ENCODE peak calls at places on chromosomes 2 and 18, in five cellular contexts. One of them, this sample, is unnamed.

GRCh38 chr2:150409196-150409595 is 78.3 kb downstream of the RND3 start:
- DNase-seq in A549: no peak
- DNase-seq in uterus: no peak
- DNase-seq in H54: no peak
- DNase-seq in NB4: no peak
- DNase-seq in this sample: no peak

GRCh38 chr2:164538250-164538866 is 82.9 kb downstream of the GRB14 start:
- DNase-seq in A549: peak; percentile 52
- DNase-seq in uterus: no peak
- DNase-seq in H54: peak; percentile 26
- DNase-seq in NB4: peak; percentile 52
- DNase-seq in this sample: no peak

GRCh38 chr2:74499269-74499939 is at the start of gene LBX2:
- DNase-seq in A549: no peak
- DNase-seq in uterus: no peak
- DNase-seq in H54: no peak
- DNase-seq in NB4: no peak
- DNase-seq in this sample: peak; percentile 39

GRCh38 chr2:84964406-84965191 is 6.4 kb upstream of the KCMF1 start:
- DNase-seq in A549: no peak
- DNase-seq in uterus: no peak
- DNase-seq in H54: no peak
- DNase-seq in NB4: no peak
- DNase-seq in this sample: no peak

GRCh38 chr2:8438996-8439395 is 242.9 kb upstream of the ID2 start:
- DNase-seq in A549: no peak
- DNase-seq in uterus: no peak
- DNase-seq in H54: no peak
- DNase-seq in NB4: no peak
- DNase-seq in this sample: no peak

GRCh38 chr2:16362611-16363010 is 303.0 kb downstream of the CYRIA start:
- DNase-seq in A549: no peak
- DNase-seq in uterus: no peak
- DNase-seq in H54: no peak
- DNase-seq in NB4: no peak
- DNase-seq in this sample: no peak

GRCh38 chr2:178219247-178219646 is 24.9 kb downstream of the OSBPL6 start:
- DNase-seq in A549: no peak
- DNase-seq in uterus: no peak
- DNase-seq in H54: no peak
- DNase-seq in NB4: no peak
- DNase-seq in this sample: no peak

GRCh38 chr2:67797801-67798535 is 264.8 kb downstream of the C1D start:
- DNase-seq in A549: no peak
- DNase-seq in uterus: no peak
- DNase-seq in H54: no peak
- DNase-seq in NB4: no peak
- DNase-seq in this sample: no peak

GRCh38 chr2:75641587-75641986 is 5.0 kb upstream of the MRPL19 start:
- DNase-seq in A549: no peak
- DNase-seq in uterus: no peak
- DNase-seq in H54: no peak
- DNase-seq in NB4: no peak
- DNase-seq in this sample: no peak

GRCh38 chr2:213279961-213280360 is 4.3 kb upstream of the SPAG16 start:
- DNase-seq in A549: no peak
- DNase-seq in uterus: peak; percentile 28
- DNase-seq in H54: no peak
- DNase-seq in NB4: no peak
- DNase-seq in this sample: no peak

GRCh38 chr2:223696719-223697118 is 94.6 kb upstream of the SCG2 start:
- DNase-seq in A549: peak; percentile 79
- DNase-seq in uterus: no peak
- DNase-seq in H54: no peak
- DNase-seq in NB4: no peak
- DNase-seq in this sample: no peak

GRCh38 chr2:104790100-104790811 is 63.7 kb upstream of the POU3F3 start:
- DNase-seq in A549: no peak
- DNase-seq in uterus: no peak
- DNase-seq in H54: no peak
- DNase-seq in NB4: no peak
- DNase-seq in this sample: peak; percentile 23

GRCh38 chr2:71468279-71469015 is 15.1 kb downstream of the DYSF start:
- DNase-seq in A549: no peak
- DNase-seq in uterus: no peak
- DNase-seq in H54: no peak
- DNase-seq in NB4: no peak
- DNase-seq in this sample: no peak

GRCh38 chr2:155442755-155443372 is 744.4 kb downstream of the KCNJ3 start:
- DNase-seq in A549: no peak
- DNase-seq in uterus: no peak
- DNase-seq in H54: no peak
- DNase-seq in NB4: no peak
- DNase-seq in this sample: no peak

GRCh38 chr2:221477697-221478096 is 94.4 kb downstream of the EPHA4 start:
- DNase-seq in A549: no peak
- DNase-seq in uterus: no peak
- DNase-seq in H54: no peak
- DNase-seq in NB4: no peak
- DNase-seq in this sample: no peak

GRCh38 chr2:65637061-65637460 is 204.7 kb upstream of the SPRED2 start:
- DNase-seq in A549: no peak
- DNase-seq in uterus: no peak
- DNase-seq in H54: no peak
- DNase-seq in NB4: no peak
- DNase-seq in this sample: no peak

GRCh38 chr2:75646090-75646582 is 447 bp upstream of the MRPL19 start:
- DNase-seq in A549: peak; percentile 21
- DNase-seq in uterus: no peak
- DNase-seq in H54: no peak
- DNase-seq in NB4: no peak
- DNase-seq in this sample: no peak

GRCh38 chr2:160432633-160433032 is 61.0 kb downstream of the RBMS1 start:
- DNase-seq in A549: peak; percentile 35
- DNase-seq in uterus: no peak
- DNase-seq in H54: peak; percentile 44
- DNase-seq in NB4: no peak
- DNase-seq in this sample: no peak

GRCh38 chr2:20282916-20283592 is 58.1 kb upstream of the SDC1 start:
- DNase-seq in A549: no peak
- DNase-seq in uterus: peak; percentile 65
- DNase-seq in H54: no peak
- DNase-seq in NB4: no peak
- DNase-seq in this sample: peak; percentile 46

GRCh38 chr2:48175254-48175653 is 269.0 kb upstream of the FBXO11 start:
- DNase-seq in A549: peak; percentile 10
- DNase-seq in uterus: no peak
- DNase-seq in H54: peak; percentile 12
- DNase-seq in NB4: no peak
- DNase-seq in this sample: no peak

GRCh38 chr2:234306426-234307173 is 190.3 kb downstream of the ARL4C start:
- DNase-seq in A549: no peak
- DNase-seq in uterus: no peak
- DNase-seq in H54: no peak
- DNase-seq in NB4: no peak
- DNase-seq in this sample: no peak

GRCh38 chr2:158507141-158507540 is 50.4 kb downstream of the PKP4 start:
- DNase-seq in A549: no peak
- DNase-seq in uterus: no peak
- DNase-seq in H54: no peak
- DNase-seq in NB4: no peak
- DNase-seq in this sample: no peak

GRCh38 chr18:58866261-58867232 is 1.9 kb downstream of the ZNF532 start:
- DNase-seq in A549: no peak
- DNase-seq in uterus: no peak
- DNase-seq in H54: no peak
- DNase-seq in NB4: no peak
- DNase-seq in this sample: peak; percentile 54

GRCh38 chr2:33134086-33134763 is 187.5 kb downstream of the LTBP1 start:
- DNase-seq in A549: peak; percentile 72
- DNase-seq in uterus: peak; percentile 71
- DNase-seq in H54: peak; percentile 51
- DNase-seq in NB4: no peak
- DNase-seq in this sample: peak; percentile 51

GRCh38 chr18:80253871-80254492 is 6.7 kb upstream of the PARD6G start:
- DNase-seq in A549: peak; percentile 23
- DNase-seq in uterus: no peak
- DNase-seq in H54: no peak
- DNase-seq in NB4: no peak
- DNase-seq in this sample: peak; percentile 50

GRCh38 chr2:135948642-135949355 is 36.6 kb downstream of the DARS1 start:
- DNase-seq in A549: peak; percentile 69
- DNase-seq in uterus: no peak
- DNase-seq in H54: peak; percentile 9
- DNase-seq in NB4: no peak
- DNase-seq in this sample: no peak

GRCh38 chr2:215499330-215499729 is 63.5 kb upstream of the FN1 start:
- DNase-seq in A549: no peak
- DNase-seq in uterus: no peak
- DNase-seq in H54: no peak
- DNase-seq in NB4: no peak
- DNase-seq in this sample: no peak

GRCh38 chr2:141020346-141020745 is 1110.5 kb downstream of the LRP1B start:
- DNase-seq in A549: no peak
- DNase-seq in uterus: no peak
- DNase-seq in H54: no peak
- DNase-seq in NB4: no peak
- DNase-seq in this sample: no peak

GRCh38 chr2:167289651-167290410 is 401.6 kb downstream of the XIRP2 start:
- DNase-seq in A549: no peak
- DNase-seq in uterus: no peak
- DNase-seq in H54: peak; percentile 9
- DNase-seq in NB4: no peak
- DNase-seq in this sample: no peak

DNA sequence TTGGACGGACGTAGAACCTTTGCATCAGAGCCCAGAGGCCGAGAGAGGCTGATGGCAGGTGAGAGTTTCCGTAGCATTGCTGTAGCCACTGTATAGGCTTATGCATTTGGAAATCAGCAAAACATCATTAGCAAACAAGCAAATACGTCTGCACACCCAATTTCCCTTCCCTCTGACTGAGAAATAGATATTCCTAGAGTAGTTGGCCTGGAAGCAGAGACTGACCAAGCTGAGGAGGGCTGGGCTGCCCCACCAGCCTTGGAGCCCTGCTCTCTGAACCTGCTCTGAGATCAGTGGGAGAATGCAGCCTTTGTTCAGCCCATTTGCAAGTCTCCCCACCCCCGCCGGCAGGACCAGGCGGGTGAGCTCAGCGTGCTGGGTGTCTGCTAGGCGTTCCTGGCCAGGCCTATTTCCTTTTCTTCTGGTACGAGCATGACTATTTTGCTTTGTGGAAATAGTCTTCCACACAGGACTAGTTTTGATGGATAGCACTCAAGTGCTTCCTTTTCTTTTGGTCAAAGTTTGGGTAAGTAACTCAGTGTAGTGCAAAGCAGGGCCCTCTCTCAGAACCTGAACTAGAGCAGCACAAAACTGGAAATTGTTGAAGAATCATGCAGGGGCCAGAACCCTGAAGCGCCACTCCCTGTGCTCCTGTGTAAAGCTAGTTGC is 21.9 kb upstream of the RNF149 start:
- DNase-seq in A549: no peak
- DNase-seq in uterus: no peak
- DNase-seq in H54: no peak
- DNase-seq in NB4: no peak
- DNase-seq in this sample: peak; percentile 80
- TF ChIP-seq POLR2A in A549: no peak
- TF ChIP-seq POLR2A in uterus: no peak
- TF ChIP-seq POLR2A in H54: no peak
- TF ChIP-seq POLR2A in NB4: no peak
- TF ChIP-seq POLR2A in this sample: no peak

GRCh38 chr2:190425221-190425866 is 17.2 kb downstream of the MFSD6 start:
- DNase-seq in A549: no peak
- DNase-seq in uterus: no peak
- DNase-seq in H54: no peak
- DNase-seq in NB4: no peak
- DNase-seq in this sample: no peak
- TF ChIP-seq POLR2A in A549: no peak
- TF ChIP-seq POLR2A in uterus: no peak
- TF ChIP-seq POLR2A in H54: no peak
- TF ChIP-seq POLR2A in NB4: no peak
- TF ChIP-seq POLR2A in this sample: no peak

GRCh38 chr2:27050281-27050995 is 1.0 kb upstream of the AGBL5 start:
- DNase-seq in A549: peak; percentile 97
- DNase-seq in uterus: peak; percentile 96
- DNase-seq in H54: peak; percentile 80
- DNase-seq in NB4: peak; percentile 96
- DNase-seq in this sample: peak; percentile 95
- TF ChIP-seq POLR2A in A549: peak; percentile 97
- TF ChIP-seq POLR2A in uterus: no peak
- TF ChIP-seq POLR2A in H54: peak; percentile 92
- TF ChIP-seq POLR2A in NB4: peak; percentile 21
- TF ChIP-seq POLR2A in this sample: no peak

GRCh38 chr2:127526142-127526939 is at the start of gene IWS1:
- DNase-seq in A549: peak; percentile 97
- DNase-seq in uterus: peak; percentile 93
- DNase-seq in H54: peak; percentile 84
- DNase-seq in NB4: peak; percentile 98
- DNase-seq in this sample: peak; percentile 97
- TF ChIP-seq POLR2A in A549: peak; percentile 49
- TF ChIP-seq POLR2A in uterus: peak; percentile 46
- TF ChIP-seq POLR2A in H54: peak; percentile 35
- TF ChIP-seq POLR2A in NB4: peak; percentile 60
- TF ChIP-seq POLR2A in this sample: no peak

This sample was measured in testis.